ENCODE peak calls at places on chromosomes 13 and 19, in four cellular contexts. D is RWPE1, A is spleen, B is breast epithelium. V is an unnamed sample.

GRCh38 chr19:17097593-17098126 is 22.1 kb downstream of the MYO9B start:
- DNase-seq in D (no peak), A (no peak), B (no peak), V (peak)

GRCh38 chr13:67330149-67330548 is 100.0 kb upstream of the PCDH9 start:
- DNase-seq in A (no peak), B (no peak), D (no peak), V (peak)

GRCh38 chr19:7476241-7476640 is 12.6 kb downstream of the PEX11G start:
- DNase-seq in D (no peak), B (no peak), A (no peak), V (no peak)

GRCh38 chr13:28313579-28313978 is 175.2 kb downstream of the PAN3 start:
- DNase-seq in D (no peak), B (no peak), A (no peak), V (peak)

GRCh38 chr13:104382941-104383340 is 1316.7 kb upstream of the SLC10A2 start:
- DNase-seq in D (no peak), B (no peak), A (no peak), V (no peak)

GRCh38 chr19:32266453-32266852 is 79.0 kb upstream of the ZNF507 start:
- DNase-seq in D (no peak), B (no peak), A (no peak), V (no peak)

GRCh38 chr13:71829542-71829941 is 37.5 kb downstream of the DACH1 start:
- DNase-seq in B (no peak), D (no peak), A (no peak), V (no peak)

GRCh38 chr19:45340899-45341453 is 426 bp downstream of the KLC3 start:
- DNase-seq in B (no peak), D (no peak), A (no peak), V (no peak)

GRCh38 chr19:12721656-12722565 is 1.8 kb downstream of the TNPO2 start:
- DNase-seq in A (peak), D (peak), B (peak), V (peak)

GRCh38 chr13:36712785-36713184 is 39.0 kb downstream of the SERTM1 start:
- DNase-seq in D (no peak), B (no peak), A (no peak), V (no peak)

GRCh38 chr19:2797280-2797679 is 12.0 kb downstream of the THOP1 start:
- DNase-seq in B (no peak), A (no peak), D (no peak), V (no peak)

GRCh38 chr13:76754414-76754813 is 131.8 kb downstream of the KCTD12 start:
- DNase-seq in D (peak), A (no peak), B (no peak), V (peak)

GRCh38 chr13:40664100-40665060 is 2.1 kb downstream of the FOXO1 start:
- DNase-seq in B (peak), A (peak), D (peak), V (peak)

DNA sequence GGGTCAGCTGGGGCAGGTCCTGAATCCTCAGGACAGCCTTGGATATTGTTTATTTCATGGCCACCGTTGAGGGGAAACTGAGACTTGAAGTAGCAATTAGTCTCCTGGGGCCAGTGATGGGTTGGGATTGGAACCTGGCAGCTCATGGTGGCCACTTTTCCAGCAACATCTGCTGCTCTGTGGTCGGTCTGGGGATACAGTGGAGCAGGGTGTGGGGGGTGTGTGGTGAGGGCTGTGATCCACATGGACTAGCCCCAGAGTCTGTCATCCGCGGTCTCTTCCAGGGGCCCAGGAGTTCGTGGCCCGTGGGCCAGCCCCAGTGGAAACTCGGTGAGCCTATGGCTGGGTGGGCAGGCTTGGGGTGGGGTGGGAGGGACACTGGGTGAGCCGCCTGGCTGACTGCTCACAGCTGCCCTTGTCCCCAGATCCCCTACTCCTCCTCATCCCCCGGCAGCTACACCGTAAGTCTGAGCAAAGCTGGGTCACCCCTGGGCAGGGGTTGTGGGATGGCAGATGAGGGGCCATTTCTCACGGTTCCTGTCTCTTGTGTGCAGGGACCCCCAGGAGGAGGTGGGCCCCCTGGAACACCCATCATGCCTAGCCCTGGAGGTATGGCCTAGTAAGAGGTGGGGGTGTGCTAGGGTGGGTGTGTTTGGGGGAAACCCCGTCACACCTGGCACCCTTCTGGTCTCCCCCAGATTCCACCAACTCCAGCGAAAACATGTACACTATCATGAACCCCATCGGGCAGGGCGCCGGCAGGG is 5.5 kb downstream of the ISYNA1 start:
- DNase-seq in A (no peak), B (no peak), D (no peak), V (no peak)
- H3K27ac ChIP-seq in A (peak), B (peak), D (peak), V (no peak)

GRCh38 chr19:48330012-48330681 is 4.8 kb downstream of the EMP3 start:
- DNase-seq in A (peak), D (no peak), B (peak), V (peak)
- TF ChIP-seq CTCF in A (no peak), D (no peak), B (no peak), V (no peak)

DNA sequence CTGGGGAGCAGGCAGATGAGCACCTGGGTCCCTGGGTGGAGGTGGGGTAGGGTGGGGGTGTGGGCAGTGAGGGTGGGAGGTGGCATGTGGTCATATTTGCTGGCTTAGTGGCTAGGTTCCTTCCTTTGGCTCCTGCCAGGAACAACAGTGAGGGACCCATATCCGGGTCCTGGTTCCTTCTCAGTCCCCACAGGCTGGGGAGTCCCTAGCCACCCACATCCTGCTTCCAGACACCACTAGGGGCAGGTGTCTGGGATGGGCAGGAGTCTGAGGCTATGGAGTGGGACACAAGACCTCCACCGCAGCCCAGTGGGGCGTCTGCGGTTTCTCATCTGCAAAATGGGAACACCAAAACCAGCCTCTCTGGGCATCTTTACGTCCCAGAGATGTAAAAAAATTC is 828 bp upstream of the FCGBP start:
- DNase-seq in B (no peak), D (no peak), A (no peak), V (no peak)
- H3K27ac ChIP-seq in B (no peak), D (no peak), A (peak), V (no peak)

GRCh38 chr19:35695895-35696422 is 8.4 kb upstream of the ZBTB32 start:
- DNase-seq in D (no peak), B (no peak), A (no peak), V (no peak)

GRCh38 chr19:35693422-35693821 is 10.9 kb upstream of the ZBTB32 start:
- DNase-seq in A (no peak), D (no peak), B (no peak), V (no peak)

GRCh38 chr19:35693835-35694599 is 10.3 kb upstream of the ZBTB32 start:
- DNase-seq in A (peak), B (peak), D (peak), V (peak)

GRCh38 chr19:35689836-35690235 is 14.5 kb upstream of the ZBTB32 start:
- DNase-seq in B (no peak), D (no peak), A (no peak), V (no peak)

DNA sequence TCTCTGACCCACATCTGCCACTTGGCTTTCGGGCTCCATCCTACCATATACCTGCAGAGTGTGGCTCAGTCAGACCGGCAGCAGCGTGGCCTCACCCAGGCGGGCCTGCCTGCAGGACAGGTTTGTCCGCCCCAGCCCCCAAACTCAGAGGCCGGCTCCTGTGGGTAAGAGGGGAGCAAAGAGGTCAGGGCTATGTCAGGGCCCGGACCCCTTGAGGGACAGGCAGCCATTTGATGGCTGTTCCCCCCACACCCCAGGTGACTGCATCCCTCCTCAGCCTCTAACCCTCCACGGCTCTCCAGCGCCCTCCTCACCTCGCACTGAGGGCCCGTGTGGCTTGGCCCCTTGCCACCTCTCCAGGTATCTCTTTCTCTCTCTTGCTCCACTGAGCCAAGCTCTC is 12.3 kb upstream of the ZBTB32 start:
- DNase-seq in D (no peak), B (no peak), A (no peak), V (no peak)
- TF ChIP-seq CTCF in D (no peak), B (no peak), A (no peak), V (no peak)

GRCh38 chr19:53525922-53526321 is 12.0 kb upstream of the ZNF331 start:
- DNase-seq in D (no peak), B (no peak), A (no peak), V (no peak)
- H3K27ac ChIP-seq in D (no peak), B (no peak), A (no peak), V (no peak)

GRCh38 chr19:42695811-42696503 is 44.3 kb downstream of the PSG3 start:
- DNase-seq in D (no peak), A (no peak), B (no peak), V (no peak)

GRCh38 chr19:42697884-42698283 is 42.4 kb downstream of the PSG3 start:
- DNase-seq in B (no peak), D (no peak), A (no peak), V (no peak)

GRCh38 chr19:42693760-42694350 is 46.4 kb downstream of the PSG3 start:
- DNase-seq in A (no peak), B (no peak), D (peak), V (peak)
- TF ChIP-seq CTCF in A (no peak), B (no peak), D (peak), V (peak)

V was measured in cardiac muscle cell.